ENCODE peak calls at places on chromosomes 13 and 19, in five cellular contexts. One of them, this sample, is unnamed.
A peak's percentile ranks its signal among the peaks of the same experiment; 100 is the strongest.

GRCh38 chr19:57667220-57667619 is 1.5 kb upstream of the ZSCAN4 start:
- DNase-seq in stimulated activated CD8-positive, alpha-beta memory T cell treated with anti-CD3 and anti-CD28 coated beads, Interleukin-7, amount 100 ng/mL, for 48 hours: no peak
- DNase-seq in fibroblast of the conjunctiva: no peak
- DNase-seq in skeletal muscle cell: no peak
- DNase-seq in ascending aorta: no peak
- DNase-seq in this sample: no peak

GRCh38 chr13:36288794-36289391 is 8.7 kb downstream of the CCDC169 start:
- DNase-seq in stimulated activated CD8-positive, alpha-beta memory T cell treated with anti-CD3 and anti-CD28 coated beads, Interleukin-7, amount 100 ng/mL, for 48 hours: no peak
- DNase-seq in skeletal muscle cell: no peak
- DNase-seq in ascending aorta: no peak
- DNase-seq in fibroblast of the conjunctiva: no peak
- DNase-seq in this sample: no peak

GRCh38 chr19:17125052-17125727 is 49.6 kb downstream of the MYO9B start:
- DNase-seq in stimulated activated CD8-positive, alpha-beta memory T cell treated with anti-CD3 and anti-CD28 coated beads, Interleukin-7, amount 100 ng/mL, for 48 hours: peak; percentile 18
- DNase-seq in fibroblast of the conjunctiva: no peak
- DNase-seq in skeletal muscle cell: no peak
- DNase-seq in ascending aorta: no peak
- DNase-seq in this sample: peak; percentile 63

GRCh38 chr13:68428292-68428691 is 1198.2 kb upstream of the PCDH9 start:
- DNase-seq in ascending aorta: no peak
- DNase-seq in stimulated activated CD8-positive, alpha-beta memory T cell treated with anti-CD3 and anti-CD28 coated beads, Interleukin-7, amount 100 ng/mL, for 48 hours: no peak
- DNase-seq in skeletal muscle cell: peak; percentile 17
- DNase-seq in fibroblast of the conjunctiva: no peak
- DNase-seq in this sample: no peak

GRCh38 chr19:21092107-21092506 is 10.1 kb downstream of the ZNF714 start:
- DNase-seq in stimulated activated CD8-positive, alpha-beta memory T cell treated with anti-CD3 and anti-CD28 coated beads, Interleukin-7, amount 100 ng/mL, for 48 hours: no peak
- DNase-seq in skeletal muscle cell: peak; percentile 33
- DNase-seq in fibroblast of the conjunctiva: no peak
- DNase-seq in ascending aorta: no peak
- DNase-seq in this sample: no peak

GRCh38 chr19:32862741-32863140 is 6.8 kb downstream of the SLC7A9 start:
- DNase-seq in skeletal muscle cell: no peak
- DNase-seq in fibroblast of the conjunctiva: no peak
- DNase-seq in stimulated activated CD8-positive, alpha-beta memory T cell treated with anti-CD3 and anti-CD28 coated beads, Interleukin-7, amount 100 ng/mL, for 48 hours: no peak
- DNase-seq in ascending aorta: no peak
- DNase-seq in this sample: no peak

GRCh38 chr13:95745289-95745688 is 68.3 kb downstream of the DNAJC3 start:
- DNase-seq in fibroblast of the conjunctiva: no peak
- DNase-seq in stimulated activated CD8-positive, alpha-beta memory T cell treated with anti-CD3 and anti-CD28 coated beads, Interleukin-7, amount 100 ng/mL, for 48 hours: no peak
- DNase-seq in skeletal muscle cell: no peak
- DNase-seq in ascending aorta: no peak
- DNase-seq in this sample: no peak

GRCh38 chr19:55178781-55179569 is 1.1 kb downstream of the SYT5 start:
- DNase-seq in stimulated activated CD8-positive, alpha-beta memory T cell treated with anti-CD3 and anti-CD28 coated beads, Interleukin-7, amount 100 ng/mL, for 48 hours: peak; percentile 90
- DNase-seq in fibroblast of the conjunctiva: peak; percentile 61
- DNase-seq in skeletal muscle cell: peak; percentile 43
- DNase-seq in ascending aorta: no peak
- DNase-seq in this sample: peak; percentile 71

This sample was measured in NK-92 treated with Interleukin-12 subunit alpha and Interleukin-12 subunit beta, amount 100 ng/mL, for 24 hours.